ENCODE peak calls at places on chromosome 21, in ten cellular contexts. One of them, this sample, is unnamed.

GRCh38 chr21:34648739-34649297 is 20.0 kb upstream of the CLIC6 start:
- DNase-seq in sigmoid colon: no peak
- DNase-seq in endodermal cell: no peak
- DNase-seq in AG04450: no peak
- DNase-seq in CD4-positive, alpha-beta T cell: no peak
- DNase-seq in PC-3: no peak
- DNase-seq in uterus: no peak
- DNase-seq in fibroblast of lung: no peak
- DNase-seq in CD8-positive, alpha-beta T cell: no peak
- DNase-seq in Panc1: no peak
- DNase-seq in this sample: no peak

GRCh38 chr21:39952265-39952664 is 85.0 kb downstream of the PCP4 start:
- DNase-seq in PC-3: no peak
- DNase-seq in sigmoid colon: no peak
- DNase-seq in Panc1: no peak
- DNase-seq in CD4-positive, alpha-beta T cell: no peak
- DNase-seq in endodermal cell: no peak
- DNase-seq in fibroblast of lung: no peak
- DNase-seq in AG04450: no peak
- DNase-seq in uterus: no peak
- DNase-seq in CD8-positive, alpha-beta T cell: no peak
- DNase-seq in this sample: no peak

GRCh38 chr21:34363733-34364132 is at the start of gene KCNE2:
- DNase-seq in Panc1: no peak
- DNase-seq in CD4-positive, alpha-beta T cell: no peak
- DNase-seq in PC-3: no peak
- DNase-seq in endodermal cell: peak
- DNase-seq in uterus: no peak
- DNase-seq in fibroblast of lung: no peak
- DNase-seq in sigmoid colon: no peak
- DNase-seq in AG04450: no peak
- DNase-seq in CD8-positive, alpha-beta T cell: no peak
- DNase-seq in this sample: no peak

GRCh38 chr21:41478319-41479177 is 29.4 kb downstream of the TMPRSS2 start:
- DNase-seq in Panc1: no peak
- DNase-seq in CD4-positive, alpha-beta T cell: no peak
- DNase-seq in CD8-positive, alpha-beta T cell: no peak
- DNase-seq in PC-3: no peak
- DNase-seq in fibroblast of lung: no peak
- DNase-seq in uterus: no peak
- DNase-seq in AG04450: no peak
- DNase-seq in sigmoid colon: no peak
- DNase-seq in endodermal cell: peak
- DNase-seq in this sample: no peak

GRCh38 chr21:39125752-39126485 is 57.3 kb downstream of the PSMG1 start:
- DNase-seq in uterus: no peak
- DNase-seq in Panc1: peak
- DNase-seq in sigmoid colon: peak
- DNase-seq in endodermal cell: peak
- DNase-seq in PC-3: peak
- DNase-seq in fibroblast of lung: peak
- DNase-seq in CD4-positive, alpha-beta T cell: no peak
- DNase-seq in AG04450: peak
- DNase-seq in CD8-positive, alpha-beta T cell: no peak
- DNase-seq in this sample: peak

GRCh38 chr21:35257413-35257812 is 208.3 kb upstream of the RUNX1 start:
- DNase-seq in fibroblast of lung: peak
- DNase-seq in CD4-positive, alpha-beta T cell: no peak
- DNase-seq in AG04450: peak
- DNase-seq in CD8-positive, alpha-beta T cell: no peak
- DNase-seq in endodermal cell: no peak
- DNase-seq in uterus: peak
- DNase-seq in sigmoid colon: peak
- DNase-seq in Panc1: peak
- DNase-seq in PC-3: peak
- DNase-seq in this sample: no peak

GRCh38 chr21:33127154-33127893 is 57.4 kb downstream of the OLIG1 start:
- DNase-seq in AG04450: peak
- DNase-seq in Panc1: peak
- DNase-seq in CD8-positive, alpha-beta T cell: peak
- DNase-seq in sigmoid colon: no peak
- DNase-seq in CD4-positive, alpha-beta T cell: peak
- DNase-seq in endodermal cell: peak
- DNase-seq in PC-3: peak
- DNase-seq in uterus: peak
- DNase-seq in fibroblast of lung: peak
- DNase-seq in this sample: peak

GRCh38 chr21:27812279-27812678 is 845.4 kb upstream of the ADAMTS5 start:
- DNase-seq in Panc1: no peak
- DNase-seq in CD8-positive, alpha-beta T cell: no peak
- DNase-seq in AG04450: no peak
- DNase-seq in CD4-positive, alpha-beta T cell: no peak
- DNase-seq in endodermal cell: no peak
- DNase-seq in uterus: no peak
- DNase-seq in sigmoid colon: no peak
- DNase-seq in fibroblast of lung: no peak
- DNase-seq in PC-3: peak
- DNase-seq in this sample: no peak

GRCh38 chr21:34836103-34836932 is 167.5 kb downstream of the CLIC6 start:
- DNase-seq in CD8-positive, alpha-beta T cell: no peak
- DNase-seq in AG04450: peak
- DNase-seq in sigmoid colon: peak
- DNase-seq in Panc1: peak
- DNase-seq in CD4-positive, alpha-beta T cell: no peak
- DNase-seq in uterus: peak
- DNase-seq in fibroblast of lung: peak
- DNase-seq in endodermal cell: peak
- DNase-seq in PC-3: peak
- DNase-seq in this sample: peak

DNA sequence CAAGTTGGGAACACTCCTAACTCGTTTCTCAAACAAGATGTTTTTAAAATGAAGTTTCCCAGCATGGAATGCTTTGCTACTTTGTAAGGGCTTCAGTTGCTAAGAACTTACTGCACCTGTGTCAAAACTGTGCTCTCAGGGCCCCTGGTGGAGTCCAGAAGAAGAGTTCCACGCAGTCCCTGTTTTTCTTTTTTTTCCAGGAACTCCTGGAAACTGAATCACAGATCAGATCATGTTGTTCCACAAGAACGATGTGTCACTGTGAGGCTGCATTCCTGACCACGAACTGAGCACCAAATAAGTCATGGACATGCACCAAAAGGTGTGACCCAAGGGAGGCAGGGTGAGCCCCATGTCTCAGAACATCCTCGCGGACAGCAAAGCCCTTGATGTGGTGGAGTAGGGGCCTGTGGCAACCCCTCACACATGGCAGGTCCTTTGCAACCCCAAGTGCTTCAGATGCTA is 257.2 kb downstream of the KCNJ6 start:
- DNase-seq in AG04450: peak
- DNase-seq in endodermal cell: no peak
- DNase-seq in CD8-positive, alpha-beta T cell: no peak
- DNase-seq in sigmoid colon: peak
- DNase-seq in CD4-positive, alpha-beta T cell: no peak
- DNase-seq in PC-3: peak
- DNase-seq in uterus: peak
- DNase-seq in Panc1: no peak
- DNase-seq in fibroblast of lung: peak
- DNase-seq in this sample: no peak
- H3K27ac ChIP-seq in AG04450: no peak
- H3K27ac ChIP-seq in endodermal cell: no peak
- H3K27ac ChIP-seq in CD8-positive, alpha-beta T cell: no peak
- H3K27ac ChIP-seq in sigmoid colon: peak
- H3K27ac ChIP-seq in CD4-positive, alpha-beta T cell: no peak
- H3K27ac ChIP-seq in PC-3: no peak
- H3K27ac ChIP-seq in uterus: peak
- H3K27ac ChIP-seq in Panc1: no peak
- H3K27ac ChIP-seq in fibroblast of lung: no peak
- H3K27ac ChIP-seq in this sample: no peak

DNA sequence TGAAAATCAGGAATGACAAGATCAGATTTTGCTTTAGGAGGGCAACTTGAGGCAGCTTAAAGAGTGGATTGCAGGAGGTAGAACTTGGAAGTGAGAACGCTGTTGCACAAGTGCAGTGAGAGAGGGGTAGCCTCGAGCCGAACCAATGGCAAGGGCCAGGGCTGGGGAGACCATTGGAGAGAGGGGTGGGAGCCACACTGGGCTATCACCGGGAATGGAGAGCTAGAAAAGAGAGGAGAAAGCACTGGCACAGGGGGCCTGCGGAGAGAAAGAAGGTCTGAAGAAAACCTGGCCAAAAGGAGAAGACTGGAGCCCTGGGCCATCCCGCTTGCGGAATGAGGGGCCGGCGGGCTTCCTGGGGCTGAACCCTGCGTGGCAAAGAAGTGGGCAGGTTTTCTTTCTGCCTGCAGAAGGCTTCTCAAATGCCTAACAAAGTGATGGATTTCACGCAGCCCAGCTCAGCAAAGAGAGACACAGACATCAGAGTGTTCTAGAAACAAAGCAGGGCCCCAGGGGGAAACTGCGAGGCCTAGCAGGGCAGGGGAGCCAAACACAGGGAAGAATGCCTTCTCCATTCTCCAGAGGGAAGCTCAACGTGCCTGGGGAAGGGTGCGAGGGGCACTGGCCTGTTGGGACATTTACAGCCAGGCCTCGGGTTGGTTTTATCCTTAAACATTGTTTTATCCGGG is 1.2 kb upstream of the SLC37A1 start:
- DNase-seq in CD4-positive, alpha-beta T cell: no peak
- DNase-seq in AG04450: no peak
- DNase-seq in sigmoid colon: peak
- DNase-seq in PC-3: no peak
- DNase-seq in CD8-positive, alpha-beta T cell: no peak
- DNase-seq in fibroblast of lung: no peak
- DNase-seq in endodermal cell: no peak
- DNase-seq in Panc1: no peak
- DNase-seq in uterus: no peak
- DNase-seq in this sample: no peak
- H3K27ac ChIP-seq in CD4-positive, alpha-beta T cell: no peak
- H3K27ac ChIP-seq in AG04450: no peak
- H3K27ac ChIP-seq in sigmoid colon: no peak
- H3K27ac ChIP-seq in PC-3: no peak
- H3K27ac ChIP-seq in CD8-positive, alpha-beta T cell: no peak
- H3K27ac ChIP-seq in fibroblast of lung: no peak
- H3K27ac ChIP-seq in endodermal cell: no peak
- H3K27ac ChIP-seq in Panc1: no peak
- H3K27ac ChIP-seq in uterus: no peak
- H3K27ac ChIP-seq in this sample: no peak

DNA sequence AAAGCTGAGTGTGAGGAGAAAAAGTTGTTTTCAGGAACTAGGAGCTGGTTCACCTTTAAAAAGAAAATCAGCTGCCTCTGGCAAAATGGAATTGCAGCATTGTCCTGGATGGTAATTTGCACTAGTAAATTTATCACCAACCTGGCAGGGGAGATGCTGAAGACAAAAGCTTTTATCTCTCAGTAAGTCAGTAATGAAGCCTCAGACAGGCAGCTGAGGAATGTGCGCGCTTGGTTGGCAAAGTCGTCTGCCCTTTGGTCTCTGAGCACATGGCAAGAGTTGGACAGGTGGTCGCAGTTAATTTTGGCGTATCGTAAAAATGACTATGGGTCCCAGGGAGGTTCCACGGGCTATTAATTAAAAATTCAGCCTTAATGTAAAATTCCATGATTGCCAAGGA is 131.9 kb downstream of the BACH1 start:
- DNase-seq in uterus: no peak
- DNase-seq in CD8-positive, alpha-beta T cell: no peak
- DNase-seq in Panc1: no peak
- DNase-seq in CD4-positive, alpha-beta T cell: no peak
- DNase-seq in endodermal cell: peak
- DNase-seq in fibroblast of lung: no peak
- DNase-seq in AG04450: no peak
- DNase-seq in sigmoid colon: no peak
- DNase-seq in PC-3: no peak
- DNase-seq in this sample: no peak
- H3K27ac ChIP-seq in uterus: no peak
- H3K27ac ChIP-seq in CD8-positive, alpha-beta T cell: no peak
- H3K27ac ChIP-seq in Panc1: no peak
- H3K27ac ChIP-seq in CD4-positive, alpha-beta T cell: no peak
- H3K27ac ChIP-seq in endodermal cell: no peak
- H3K27ac ChIP-seq in fibroblast of lung: no peak
- H3K27ac ChIP-seq in AG04450: no peak
- H3K27ac ChIP-seq in sigmoid colon: no peak
- H3K27ac ChIP-seq in PC-3: no peak
- H3K27ac ChIP-seq in this sample: no peak

GRCh38 chr21:14657241-14658008 is 111.3 kb upstream of the SAMSN1 start:
- DNase-seq in CD8-positive, alpha-beta T cell: no peak
- DNase-seq in PC-3: no peak
- DNase-seq in fibroblast of lung: no peak
- DNase-seq in sigmoid colon: no peak
- DNase-seq in uterus: no peak
- DNase-seq in endodermal cell: no peak
- DNase-seq in Panc1: no peak
- DNase-seq in AG04450: no peak
- DNase-seq in CD4-positive, alpha-beta T cell: no peak
- DNase-seq in this sample: no peak
- H3K27ac ChIP-seq in CD8-positive, alpha-beta T cell: no peak
- H3K27ac ChIP-seq in PC-3: no peak
- H3K27ac ChIP-seq in fibroblast of lung: no peak
- H3K27ac ChIP-seq in sigmoid colon: no peak
- H3K27ac ChIP-seq in uterus: no peak
- H3K27ac ChIP-seq in endodermal cell: no peak
- H3K27ac ChIP-seq in Panc1: no peak
- H3K27ac ChIP-seq in AG04450: no peak
- H3K27ac ChIP-seq in CD4-positive, alpha-beta T cell: no peak
- H3K27ac ChIP-seq in this sample: no peak

DNA sequence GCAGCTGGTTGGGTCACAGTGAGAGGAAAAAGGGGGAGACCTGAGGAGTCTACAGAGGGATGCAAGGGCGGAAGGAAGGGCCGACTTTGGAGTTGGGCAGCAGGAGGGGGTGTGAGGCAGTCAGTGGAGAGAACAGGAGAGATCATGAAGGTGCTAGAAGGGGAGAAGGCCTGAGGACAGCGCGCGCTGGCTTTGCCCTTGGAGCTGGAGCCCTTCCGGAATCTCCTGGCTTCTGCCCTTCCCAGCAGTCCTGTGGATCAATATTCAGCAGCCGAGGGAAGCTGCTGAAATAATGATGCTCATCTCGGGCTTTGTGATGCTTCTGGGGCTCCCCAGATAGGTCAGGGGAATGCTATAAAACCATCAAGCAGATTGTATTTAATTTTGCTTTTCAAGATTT is 26.7 kb downstream of the SLC37A1 start:
- DNase-seq in AG04450: no peak
- DNase-seq in CD4-positive, alpha-beta T cell: no peak
- DNase-seq in sigmoid colon: no peak
- DNase-seq in uterus: no peak
- DNase-seq in CD8-positive, alpha-beta T cell: no peak
- DNase-seq in endodermal cell: no peak
- DNase-seq in fibroblast of lung: no peak
- DNase-seq in Panc1: no peak
- DNase-seq in PC-3: no peak
- DNase-seq in this sample: no peak
- H3K27ac ChIP-seq in AG04450: no peak
- H3K27ac ChIP-seq in CD4-positive, alpha-beta T cell: no peak
- H3K27ac ChIP-seq in sigmoid colon: no peak
- H3K27ac ChIP-seq in uterus: no peak
- H3K27ac ChIP-seq in CD8-positive, alpha-beta T cell: no peak
- H3K27ac ChIP-seq in endodermal cell: no peak
- H3K27ac ChIP-seq in fibroblast of lung: no peak
- H3K27ac ChIP-seq in Panc1: no peak
- H3K27ac ChIP-seq in PC-3: no peak
- H3K27ac ChIP-seq in this sample: no peak

This sample was measured in substantia nigra.